ENCODE peak calls at places on chromosome 13, in five cellular contexts. One of them, this sample, is unnamed.

GRCh38 chr13:94056362-94056990 is 423.0 kb downstream of the DCT start:
- DNase-seq in heart right ventricle: no peak
- DNase-seq in NCI-H1417: no peak
- DNase-seq in NCI-H226: no peak
- DNase-seq in ELF-1: no peak
- DNase-seq in this sample: no peak

GRCh38 chr13:98293103-98293502 is 116.0 kb upstream of the RNF113B start:
- DNase-seq in heart right ventricle: no peak
- DNase-seq in NCI-H1417: peak; percentile 54
- DNase-seq in NCI-H226: no peak
- DNase-seq in ELF-1: no peak
- DNase-seq in this sample: no peak

GRCh38 chr13:26186995-26187394 is 35.1 kb downstream of the RNF6 start:
- DNase-seq in heart right ventricle: no peak
- DNase-seq in NCI-H1417: no peak
- DNase-seq in NCI-H226: no peak
- DNase-seq in ELF-1: peak; percentile 31
- DNase-seq in this sample: no peak

GRCh38 chr13:29754486-29754806 is 96.0 kb downstream of the UBL3 start:
- DNase-seq in heart right ventricle: no peak
- DNase-seq in NCI-H1417: no peak
- DNase-seq in NCI-H226: no peak
- DNase-seq in ELF-1: peak; percentile 43
- DNase-seq in this sample: no peak

GRCh38 chr13:19845758-19846157 is 17.7 kb downstream of the ZMYM5 start:
- DNase-seq in heart right ventricle: no peak
- DNase-seq in NCI-H1417: no peak
- DNase-seq in NCI-H226: peak; percentile 81
- DNase-seq in ELF-1: no peak
- DNase-seq in this sample: no peak

GRCh38 chr13:82833928-82834327 is 1048.3 kb downstream of the SLITRK1 start:
- DNase-seq in heart right ventricle: no peak
- DNase-seq in NCI-H1417: no peak
- DNase-seq in NCI-H226: peak; percentile 19
- DNase-seq in ELF-1: no peak
- DNase-seq in this sample: no peak

GRCh38 chr13:36445806-36446423 is 13.6 kb downstream of the CCNA1 start:
- DNase-seq in heart right ventricle: no peak
- DNase-seq in NCI-H1417: no peak
- DNase-seq in NCI-H226: no peak
- DNase-seq in ELF-1: no peak
- DNase-seq in this sample: no peak

GRCh38 chr13:101763191-101763590 is 310.7 kb downstream of the ITGBL1 start:
- DNase-seq in heart right ventricle: no peak
- DNase-seq in NCI-H1417: no peak
- DNase-seq in NCI-H226: no peak
- DNase-seq in ELF-1: no peak
- DNase-seq in this sample: no peak

GRCh38 chr13:51524312-51524711 is 60.0 kb upstream of the WDFY2 start:
- DNase-seq in heart right ventricle: no peak
- DNase-seq in NCI-H1417: no peak
- DNase-seq in NCI-H226: no peak
- DNase-seq in ELF-1: no peak
- DNase-seq in this sample: no peak

GRCh38 chr13:35475131-35475959 is 1.1 kb downstream of the MAB21L1 start:
- DNase-seq in heart right ventricle: peak; percentile 31
- DNase-seq in NCI-H1417: peak; percentile 68
- DNase-seq in NCI-H226: no peak
- DNase-seq in ELF-1: peak; percentile 77
- DNase-seq in this sample: no peak

GRCh38 chr13:24671367-24672117 is 8.7 kb upstream of the ATP12A start:
- DNase-seq in heart right ventricle: peak; percentile 16
- DNase-seq in NCI-H1417: peak; percentile 24
- DNase-seq in NCI-H226: peak; percentile 60
- DNase-seq in ELF-1: peak; percentile 86
- DNase-seq in this sample: no peak

GRCh38 chr13:114132419-114133121 is at the start of gene RASA3:
- DNase-seq in heart right ventricle: peak; percentile 72
- DNase-seq in NCI-H1417: peak; percentile 93
- DNase-seq in NCI-H226: peak; percentile 82
- DNase-seq in ELF-1: peak; percentile 74
- DNase-seq in this sample: no peak

This sample was measured in CD14-positive monocyte.